ENCODE peak calls at places on chromosomes 6 and 20, in four cellular contexts. Y, E, U and K are unnamed samples.

GRCh38 chr6:157946053-157946617 is 35.5 kb upstream of the SYNJ2 start:
- DNase-seq in Y (no peak), E (no peak), U (no peak), K (no peak)

GRCh38 chr6:34021839-34022190 is 124.1 kb downstream of the GRM4 start:
- DNase-seq in U (no peak), Y (no peak), E (no peak), K (no peak)

GRCh38 chr6:13368716-13369115 is 40.4 kb upstream of the TBC1D7 start:
- DNase-seq in E (no peak), Y (no peak), U (peak; percentile 78), K (no peak)

GRCh38 chr20:57512432-57512831 is 12.5 kb downstream of the CTCFL start:
- DNase-seq in U (no peak), Y (no peak), E (no peak), K (no peak)

GRCh38 chr20:57857969-57858368 is 148.2 kb upstream of the PMEPA1 start:
- DNase-seq in E (no peak), Y (no peak), U (peak; percentile 35), K (no peak)

GRCh38 chr6:144415835-144416237 is 130.7 kb downstream of the UTRN start:
- DNase-seq in E (no peak), U (peak; percentile 87), Y (no peak), K (no peak)

GRCh38 chr6:46509981-46510510 is 18.8 kb upstream of the RCAN2 start:
- DNase-seq in U (no peak), Y (no peak), E (no peak), K (no peak)

GRCh38 chr6:26553739-26554668 is 15.8 kb downstream of the HMGN4 start:
- DNase-seq in U (peak; percentile 89), E (peak; percentile 84), Y (peak; percentile 87), K (peak; percentile 52)

GRCh38 chr20:49270177-49270576 is 7.7 kb downstream of the ZNFX1 start:
- DNase-seq in E (no peak), Y (no peak), U (no peak), K (no peak)

GRCh38 chr6:73290435-73290834 is 27.4 kb upstream of the KHDC1 start:
- DNase-seq in U (peak; percentile 25), E (no peak), Y (no peak), K (no peak)

GRCh38 chr20:40686434-40686882 is 2.6 kb downstream of the MAFB start:
- DNase-seq in Y (no peak), E (no peak), U (no peak), K (no peak)

GRCh38 chr6:113876654-113877053 is 19.5 kb downstream of the MARCKS start:
- DNase-seq in U (no peak), Y (no peak), E (no peak), K (no peak)

GRCh38 chr6:50819527-50819905 is 845 bp downstream of the TFAP2B start:
- DNase-seq in U (peak; percentile 19), Y (no peak), E (no peak), K (peak; percentile 53)

GRCh38 chr20:17571153-17571527 is 1.3 kb downstream of the DSTN start:
- DNase-seq in U (no peak), E (peak; percentile 35), Y (no peak), K (peak; percentile 69)

GRCh38 chr20:35306931-35307517 is 14.8 kb upstream of the FAM83C start:
- DNase-seq in E (peak; percentile 39), U (peak; percentile 63), Y (no peak), K (no peak)

GRCh38 chr6:26170951-26171841 is 84.0 kb downstream of the HFE start:
- DNase-seq in E (peak; percentile 36), U (no peak), Y (no peak), K (no peak)

GRCh38 chr20:62742550-62742949 is 33.9 kb downstream of the NTSR1 start:
- DNase-seq in Y (peak; percentile 5), E (no peak), U (no peak), K (no peak)

GRCh38 chr6:142735182-142735581 is 209.8 kb downstream of the HIVEP2 start:
- DNase-seq in U (no peak), Y (no peak), E (no peak), K (no peak)

GRCh38 chr20:44629017-44629385 is 22.5 kb downstream of the ADA start:
- DNase-seq in E (no peak), Y (no peak), U (no peak), K (no peak)

GRCh38 chr6:13015379-13015681 is 298.8 kb downstream of the PHACTR1 start:
- DNase-seq in E (no peak), Y (no peak), U (no peak), K (no peak)

GRCh38 chr6:136160255-136160654 is 89.9 kb downstream of the MTFR2 start:
- DNase-seq in Y (no peak), U (no peak), E (no peak), K (no peak)

GRCh38 chr20:31675828-31676533 is 38.3 kb downstream of the COX4I2 start:
- DNase-seq in E (peak; percentile 71), U (no peak), Y (no peak), K (peak; percentile 47)

GRCh38 chr20:48739395-48740268 is 88.2 kb downstream of the PREX1 start:
- DNase-seq in Y (no peak), E (no peak), U (no peak), K (no peak)

GRCh38 chr6:6694368-6694780 is 105.9 kb downstream of the LY86 start:
- DNase-seq in E (no peak), U (no peak), Y (no peak), K (no peak)
- TF ChIP-seq CTCF in E (peak; percentile 47), U (no peak), Y (no peak), K (no peak)

GRCh38 chr6:170438402-170438753 is 114.7 kb downstream of the PSMB1 start:
- DNase-seq in U (peak; percentile 100), Y (peak; percentile 75), E (peak; percentile 4), K (peak; percentile 85)
- TF ChIP-seq CTCF in U (no peak), Y (no peak), E (no peak), K (no peak)

GRCh38 chr6:24517659-24518538 is 23.1 kb downstream of the ALDH5A1 start:
- DNase-seq in Y (no peak), E (peak; percentile 89), U (no peak), K (peak; percentile 54)

GRCh38 chr6:24513602-24514001 is 18.8 kb downstream of the ALDH5A1 start:
- DNase-seq in U (no peak), Y (no peak), E (peak; percentile 93), K (no peak)
- TF ChIP-seq CTCF in U (no peak), Y (no peak), E (peak; percentile 60), K (peak; percentile 2)

GRCh38 chr6:39194466-39194865 is 34.8 kb downstream of the KCNK5 start:
- DNase-seq in E (no peak), Y (no peak), U (no peak), K (no peak)
- TF ChIP-seq CTCF in E (no peak), Y (no peak), U (no peak), K (no peak)

GRCh38 chr6:27644528-27644927 is 171.6 kb upstream of the ZNF184 start:
- DNase-seq in E (no peak), U (no peak), Y (no peak), K (no peak)
- TF ChIP-seq CTCF in E (no peak), U (no peak), Y (no peak), K (no peak)